ENCODE peak calls at places on chromosomes 12 and 14, in four cellular contexts. One of them, this sample, is unnamed.

GRCh38 chr12:11202811-11203210 is 16.1 kb upstream of the TAS2R42 start:
- DNase-seq in small intestine: no peak
- DNase-seq in cerebellar cortex: no peak
- DNase-seq in GOT3: no peak
- DNase-seq in this sample: no peak

GRCh38 chr14:99518441-99519346 is 37.5 kb downstream of the CCNK start:
- DNase-seq in small intestine: peak; percentile 77
- DNase-seq in cerebellar cortex: peak; percentile 69
- DNase-seq in GOT3: peak; percentile 16
- DNase-seq in this sample: peak; percentile 92

GRCh38 chr12:123099556-123100192 is 51.2 kb downstream of the PITPNM2 start:
- DNase-seq in small intestine: no peak
- DNase-seq in cerebellar cortex: no peak
- DNase-seq in GOT3: no peak
- DNase-seq in this sample: no peak

GRCh38 chr12:52395761-52396434 is 10.2 kb downstream of the KRT82 start:
- DNase-seq in small intestine: peak; percentile 36
- DNase-seq in cerebellar cortex: no peak
- DNase-seq in GOT3: no peak
- DNase-seq in this sample: peak; percentile 68

GRCh38 chr14:31927348-31927826 is 149.7 kb upstream of the ARHGAP5 start:
- DNase-seq in small intestine: no peak
- DNase-seq in cerebellar cortex: no peak
- DNase-seq in GOT3: no peak
- DNase-seq in this sample: no peak

GRCh38 chr14:80867091-80867490 is 74.4 kb downstream of the CEP128 start:
- DNase-seq in small intestine: no peak
- DNase-seq in cerebellar cortex: no peak
- DNase-seq in GOT3: no peak
- DNase-seq in this sample: no peak

GRCh38 chr12:31659087-31659942 is at the start of gene ETFBKMT:
- DNase-seq in small intestine: peak; percentile 96
- DNase-seq in cerebellar cortex: peak; percentile 97
- DNase-seq in GOT3: peak; percentile 79
- DNase-seq in this sample: peak; percentile 92

GRCh38 chr14:105307052-105307727 is 6.4 kb upstream of the BRF1 start:
- DNase-seq in small intestine: no peak
- DNase-seq in cerebellar cortex: no peak
- DNase-seq in GOT3: no peak
- DNase-seq in this sample: no peak

GRCh38 chr14:75449703-75450102 is 21.9 kb downstream of the JDP2 start:
- DNase-seq in small intestine: no peak
- DNase-seq in cerebellar cortex: no peak
- DNase-seq in GOT3: no peak
- DNase-seq in this sample: no peak

GRCh38 chr12:25977047-25977446 is 18.6 kb downstream of the RASSF8 start:
- DNase-seq in small intestine: no peak
- DNase-seq in cerebellar cortex: no peak
- DNase-seq in GOT3: no peak
- DNase-seq in this sample: no peak

GRCh38 chr12:1494856-1495255 is 99.5 kb downstream of the FBXL14 start:
- DNase-seq in small intestine: no peak
- DNase-seq in cerebellar cortex: no peak
- DNase-seq in GOT3: no peak
- DNase-seq in this sample: no peak

GRCh38 chr12:46089414-46090162 is 99.2 kb upstream of the SCAF11 start:
- DNase-seq in small intestine: no peak
- DNase-seq in cerebellar cortex: no peak
- DNase-seq in GOT3: no peak
- DNase-seq in this sample: no peak

This sample was measured in left lung.